ENCODE peak calls at places on chromosomes 13 and 19, in seven cellular contexts. N, X, D, S, O, K and E are unnamed samples.

GRCh38 chr19:32720936-32721250 is 1.3 kb downstream of the TDRD12 start:
- DNase-seq in N (no peak), X (no peak), K (no peak), S (no peak), D (no peak), O (no peak), E (no peak)

GRCh38 chr13:25171517-25172302 is at the start of gene AMER2:
- DNase-seq in K (peak; percentile 35), N (peak; percentile 57), X (peak; percentile 3), O (peak; percentile 64), D (no peak), S (no peak), E (peak; percentile 36)

GRCh38 chr13:106534844-106535551 is 464 bp downstream of the EFNB2 start:
- DNase-seq in X (no peak), O (peak; percentile 76), K (peak; percentile 48), D (peak; percentile 16), N (no peak), S (no peak), E (peak; percentile 32)

GRCh38 chr19:36986601-36987000 is 70.5 kb downstream of the ZNF568 start:
- DNase-seq in X (no peak), N (no peak), S (no peak), D (no peak), K (no peak), O (no peak), E (no peak)

GRCh38 chr19:6866646-6867255 is 20.6 kb upstream of the ADGRE1 start:
- DNase-seq in S (no peak), D (no peak), N (no peak), K (no peak), X (no peak), O (no peak), E (no peak)

GRCh38 chr13:90947976-90948375 is 399.5 kb upstream of the MIR17HG start:
- DNase-seq in K (no peak), N (no peak), O (no peak), X (no peak), D (no peak), S (no peak), E (no peak)

GRCh38 chr13:30153871-30154426 is 153.4 kb downstream of the KATNAL1 start:
- DNase-seq in O (no peak), D (peak; percentile 31), N (no peak), X (no peak), K (no peak), S (peak; percentile 55), E (peak; percentile 59)

GRCh38 chr19:10005632-10006334 is 4.5 kb downstream of the COL5A3 start:
- DNase-seq in K (no peak), O (no peak), N (no peak), X (no peak), D (no peak), S (no peak), E (no peak)

GRCh38 chr19:50695251-50696064 is 24.1 kb downstream of the SHANK1 start:
- DNase-seq in S (no peak), O (peak; percentile 82), N (peak; percentile 56), D (no peak), X (no peak), K (no peak), E (no peak)

GRCh38 chr19:808176-808741 is 11.0 kb downstream of the PTBP1 start:
- DNase-seq in O (no peak), D (no peak), X (no peak), N (no peak), K (no peak), S (no peak), E (no peak)

GRCh38 chr13:52001120-52001731 is 10.0 kb downstream of the ATP7B start:
- DNase-seq in N (no peak), K (peak; percentile 48), X (no peak), S (no peak), O (no peak), D (peak; percentile 49), E (peak; percentile 71)

GRCh38 chr19:38003427-38004099 is 96.6 kb downstream of the SIPA1L3 start:
- DNase-seq in N (peak; percentile 61), S (peak; percentile 73), X (no peak), D (peak; percentile 92), O (peak; percentile 69), K (peak; percentile 95), E (peak; percentile 79)

GRCh38 chr19:7701049-7701653 is 780 bp downstream of the FCER2 start:
- DNase-seq in D (no peak), N (no peak), K (no peak), O (no peak), X (no peak), S (no peak), E (no peak)

GRCh38 chr13:36801035-36801434 is 18.0 kb upstream of the RFXAP start:
- DNase-seq in K (no peak), S (no peak), X (no peak), N (no peak), O (no peak), D (no peak), E (no peak)

GRCh38 chr13:109779074-109779473 is 7.3 kb downstream of the IRS2 start:
- DNase-seq in K (no peak), O (no peak), D (no peak), S (no peak), X (no peak), N (no peak), E (no peak)

GRCh38 chr13:44918323-44919102 is 70.8 kb downstream of the NUFIP1 start:
- DNase-seq in D (peak; percentile 97), K (peak; percentile 99), N (no peak), S (peak; percentile 93), O (peak; percentile 88), X (peak; percentile 94), E (peak; percentile 98)

GRCh38 chr13:49113526-49114286 is 106.4 kb upstream of the MLNR start:
- DNase-seq in K (peak; percentile 37), O (no peak), X (no peak), N (no peak), S (no peak), D (peak; percentile 82), E (peak; percentile 45)

GRCh38 chr19:6616011-6616410 is 25.1 kb upstream of the CD70 start:
- DNase-seq in D (no peak), O (no peak), S (no peak), X (no peak), K (no peak), N (no peak), E (no peak)

GRCh38 chr19:53008061-53008778 is 5.5 kb upstream of the ERVV-1 start:
- DNase-seq in N (no peak), X (peak; percentile 76), D (no peak), S (no peak), K (no peak), O (no peak), E (no peak)

DNA sequence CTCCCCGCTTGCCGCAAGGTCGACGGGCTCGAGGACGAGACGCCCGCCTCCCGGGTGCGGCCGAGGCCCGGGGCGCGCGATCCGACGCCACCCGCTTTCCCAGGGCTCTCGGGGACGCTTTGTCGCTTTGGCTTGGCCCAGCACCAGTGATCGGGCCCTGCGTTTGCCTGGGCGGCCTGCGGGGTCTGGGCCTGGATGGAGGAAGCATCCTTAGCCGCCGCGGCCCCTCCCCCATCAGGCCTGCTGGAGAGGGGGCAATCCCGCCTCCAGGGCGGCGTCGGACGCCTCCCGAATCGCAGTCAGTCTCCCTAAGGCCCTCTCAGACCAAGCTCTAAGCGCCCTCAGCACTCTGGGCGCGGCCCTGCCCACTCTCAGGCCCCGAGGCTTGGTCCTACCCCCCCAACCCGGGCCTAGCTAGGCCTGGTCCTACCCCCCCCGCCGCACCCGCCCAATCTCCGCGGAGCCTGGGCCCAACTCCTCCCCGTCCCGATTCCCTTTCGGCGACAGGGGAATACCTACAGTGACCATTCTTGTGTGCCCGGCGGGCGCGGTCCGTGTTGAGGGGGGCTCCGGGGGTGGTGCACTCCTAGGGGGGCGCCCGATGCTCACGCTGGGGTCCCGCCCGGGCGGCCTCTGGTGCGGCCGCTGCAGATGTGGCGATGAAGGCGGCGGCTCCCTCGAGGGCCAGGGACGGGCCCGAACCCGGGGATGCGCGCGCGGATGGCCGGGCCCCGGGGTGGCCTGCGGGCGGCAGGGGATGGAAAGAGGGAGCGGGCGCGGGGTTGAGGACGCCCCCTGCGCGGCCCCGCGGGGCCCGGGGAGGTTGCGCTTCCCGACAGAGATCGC is 542 bp downstream of the ELAVL3 start:
- DNase-seq in S (no peak), D (no peak), K (no peak), X (no peak), N (no peak), O (no peak), E (no peak)
- H3K23ac ChIP-seq in S (no peak overlapping the region), D (no peak overlapping the region), K (no peak overlapping the region), X (no peak overlapping the region), N (peak overlapping the region; percentile 90), O (no peak overlapping the region), E (no peak overlapping the region)

DNA sequence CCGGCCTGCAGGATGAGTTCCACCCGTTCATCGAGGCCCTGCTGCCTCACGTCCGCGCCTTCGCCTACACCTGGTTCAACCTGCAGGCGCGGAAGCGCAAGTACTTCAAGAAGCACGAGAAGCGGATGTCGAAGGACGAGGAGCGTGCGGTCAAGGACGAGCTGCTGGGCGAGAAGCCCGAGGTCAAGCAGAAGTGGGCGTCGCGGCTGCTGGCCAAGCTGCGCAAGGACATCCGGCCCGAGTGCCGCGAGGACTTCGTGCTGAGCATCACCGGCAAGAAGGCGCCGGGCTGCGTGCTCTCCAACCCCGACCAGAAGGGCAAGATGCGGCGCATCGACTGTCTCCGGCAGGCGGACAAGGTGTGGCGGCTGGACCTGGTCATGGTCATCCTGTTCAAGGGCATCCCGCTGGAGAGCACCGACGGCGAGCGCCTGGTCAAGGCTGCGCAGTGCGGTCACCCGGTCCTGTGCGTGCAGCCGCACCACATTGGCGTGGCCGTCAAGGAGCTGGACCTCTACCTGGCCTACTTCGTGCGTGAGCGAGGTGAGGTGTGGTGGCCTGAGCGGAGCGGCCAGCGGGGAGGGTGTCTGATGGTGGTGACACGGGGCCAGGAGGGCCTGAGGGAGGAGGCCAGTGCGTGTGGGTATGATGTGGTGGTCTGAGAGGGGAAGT is 15.5 kb downstream of the NFIC start:
- DNase-seq in N (no peak), D (no peak), O (no peak), X (no peak), S (no peak), K (no peak), E (no peak)
- H3K23ac ChIP-seq in N (peak overlapping the region; percentile 48), D (no peak overlapping the region), O (no peak overlapping the region), X (no peak overlapping the region), S (no peak overlapping the region), K (no peak overlapping the region), E (no peak overlapping the region)

DNA sequence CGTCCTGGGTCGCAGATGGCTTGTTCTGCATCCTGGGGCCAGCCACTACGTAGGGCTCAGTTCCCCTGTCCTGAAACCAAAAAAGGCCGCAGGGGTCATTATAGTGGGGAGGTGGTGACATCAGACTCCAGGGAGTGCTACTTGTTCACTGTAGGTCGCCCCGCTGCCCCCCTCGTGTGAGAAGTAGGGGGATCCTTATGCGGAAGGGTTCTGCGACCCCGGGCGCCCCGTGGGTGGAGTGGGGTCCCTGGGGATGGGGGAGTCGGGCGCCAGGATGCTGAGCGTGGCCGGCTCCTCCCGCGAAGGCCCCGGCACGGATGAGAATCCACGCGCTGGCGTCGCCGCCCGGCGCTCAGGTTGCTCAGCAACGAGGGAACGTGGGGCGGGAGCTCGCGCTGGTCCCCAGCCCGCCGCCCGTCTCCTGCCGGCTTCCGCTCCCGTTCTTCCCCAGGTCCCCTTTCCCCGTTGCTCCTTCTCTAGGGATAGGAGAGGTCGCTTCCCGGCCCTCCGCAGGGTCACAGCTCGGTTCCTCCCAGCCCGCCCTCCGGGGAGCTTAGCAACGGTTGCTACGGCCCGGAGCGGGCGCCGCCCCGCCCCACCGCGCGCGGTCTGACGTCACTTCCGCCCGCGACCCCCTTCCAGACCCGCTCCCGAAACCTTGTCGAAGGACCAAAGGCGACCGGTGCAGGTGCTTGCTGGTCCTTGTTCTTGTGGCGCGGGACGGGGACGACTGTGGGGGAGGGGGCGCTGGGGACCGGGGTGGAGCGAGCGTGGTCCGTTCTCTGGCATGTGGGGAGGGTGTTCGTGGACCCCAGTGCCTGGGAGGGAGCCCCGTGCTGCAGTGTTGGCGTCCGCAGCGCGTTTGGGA is at the start of gene NAT14:
- DNase-seq in D (peak; percentile 48), X (peak; percentile 36), S (peak; percentile 91), N (peak; percentile 86), K (peak; percentile 86), O (peak; percentile 97), E (peak; percentile 93)
- H3K23ac ChIP-seq in D (peak within 1 kb of the TSS; percentile 94), X (no peak within 1 kb of the TSS), S (no peak within 1 kb of the TSS), N (peak within 1 kb of the TSS; percentile 97), K (no peak within 1 kb of the TSS), O (no peak within 1 kb of the TSS), E (no peak within 1 kb of the TSS)

GRCh38 chr19:29593869-29594268 is 12.2 kb upstream of the POP4 start:
- DNase-seq in N (no peak), O (no peak), X (no peak), K (no peak), S (no peak), D (no peak), E (no peak)
- H3K23ac ChIP-seq in N (peak overlapping the region; percentile 59), O (no peak overlapping the region), X (no peak overlapping the region), K (no peak overlapping the region), S (no peak overlapping the region), D (no peak overlapping the region), E (peak overlapping the region; percentile 45)